ENCODE peak calls at places on chromosomes 4 and X, in nine cellular contexts. I is GM13976, V is anterior cingulate cortex, O is glomerular endothelial cell, F is GM23248, H is memory B cell, T is T-helper 17 cell, S is lower leg skin, Y is sigmoid colon. U is an unnamed sample.

GRCh38 chr4:17639136-17639535 is 24.7 kb downstream of the MED28 start:
- DNase-seq in I (no peak), V (no peak), O (no peak), F (no peak), H (no peak), T (no peak), S (no peak), Y (no peak), U (no peak)

GRCh38 chr4:7598939-7599790 is 164.4 kb upstream of the PSAPL1 start:
- DNase-seq in I (no peak), V (no peak), O (no peak), F (no peak), H (no peak), T (no peak), S (no peak), Y (no peak), U (no peak)

GRCh38 chr4:71635094-71635493 is 148.8 kb downstream of the GC start:
- DNase-seq in I (no peak), V (no peak), O (no peak), F (no peak), H (no peak), T (no peak), S (no peak), Y (no peak), U (no peak)

GRCh38 chr4:4317496-4318232 is 27.6 kb downstream of the ZBTB49 start:
- DNase-seq in I (no peak), V (no peak), O (no peak), F (no peak), H (no peak), T (no peak), S (no peak), Y (peak), U (no peak)

GRCh38 chr4:67684839-67685531 is 16.0 kb downstream of the UBA6 start:
- DNase-seq in I (no peak), V (no peak), O (no peak), F (peak), H (no peak), T (no peak), S (no peak), Y (no peak), U (peak)

GRCh38 chr4:40046311-40046980 is 10.2 kb upstream of the N4BP2 start:
- DNase-seq in I (no peak), V (no peak), O (no peak), F (peak), H (no peak), T (no peak), S (no peak), Y (no peak), U (peak)

GRCh38 chrX:134803551-134804183 is 145.4 kb upstream of the PLAC1 start:
- DNase-seq in I (peak), V (no peak), O (no peak), F (no peak), H (no peak), T (peak), S (no peak), Y (no peak), U (no peak)

GRCh38 chr4:82248903-82249632 is 124.7 kb downstream of the HNRNPD start:
- DNase-seq in I (no peak), V (no peak), O (no peak), F (no peak), H (no peak), T (no peak), S (no peak), Y (no peak), U (no peak)

GRCh38 chr4:100721077-100721476 is 203.3 kb upstream of the EMCN start:
- DNase-seq in I (no peak), V (no peak), O (no peak), F (no peak), H (no peak), T (no peak), S (no peak), Y (no peak), U (no peak)

GRCh38 chr4:32633421-32633820 is 1913.3 kb downstream of the PCDH7 start:
- DNase-seq in I (no peak), V (no peak), O (no peak), F (no peak), H (no peak), T (no peak), S (no peak), Y (no peak), U (no peak)

GRCh38 chr4:56908206-56909082 is 744 bp downstream of the REST start:
- DNase-seq in I (peak), V (no peak), O (no peak), F (peak), H (peak), T (peak), S (peak), Y (peak), U (peak)

GRCh38 chrX:47316276-47317025 is 53.9 kb upstream of the ZNF157 start:
- DNase-seq in I (no peak), V (no peak), O (no peak), F (peak), H (no peak), T (no peak), S (no peak), Y (no peak), U (peak)

GRCh38 chrX:66074920-66075879 is 35.3 kb upstream of the VSIG4 start:
- DNase-seq in I (no peak), V (peak), O (no peak), F (no peak), H (no peak), T (no peak), S (peak), Y (peak), U (no peak)

GRCh38 chr4:144969793-144970192 is 128.2 kb downstream of the ANAPC10 start:
- DNase-seq in I (no peak), V (no peak), O (no peak), F (no peak), H (no peak), T (no peak), S (no peak), Y (no peak), U (no peak)

GRCh38 chrX:254630-255215 is 26.5 kb upstream of the PLCXD1 start:
- DNase-seq in I (no peak), V (no peak), O (no peak), F (no peak), H (no peak), T (no peak), S (peak), Y (peak), U (no peak)

GRCh38 chrX:8815460-8816065 is 14.4 kb upstream of the FAM9A start:
- DNase-seq in I (peak), V (no peak), O (peak), F (peak), H (peak), T (no peak), S (peak), Y (no peak), U (peak)

GRCh38 chrX:40644175-40644574 is 3.2 kb downstream of the CXorf38 start:
- DNase-seq in I (no peak), V (no peak), O (no peak), F (peak), H (no peak), T (no peak), S (peak), Y (no peak), U (peak)

GRCh38 chrX:1027133-1027532 is 185.3 kb downstream of the CRLF2 start:
- DNase-seq in I (no peak), V (no peak), O (no peak), F (no peak), H (no peak), T (no peak), S (no peak), Y (no peak), U (no peak)

GRCh38 chr4:56311299-56311975 is 75.9 kb downstream of the AASDH start:
- DNase-seq in I (no peak), V (no peak), O (no peak), F (no peak), H (no peak), T (no peak), S (no peak), Y (no peak), U (no peak)

GRCh38 chr4:155811171-155811570 is 52.4 kb downstream of the GUCY1B1 start:
- DNase-seq in I (no peak), V (no peak), O (no peak), F (no peak), H (no peak), T (no peak), S (no peak), Y (no peak), U (no peak)

GRCh38 chrX:16578218-16578617 is 71.7 kb upstream of the S100G start:
- DNase-seq in I (no peak), V (no peak), O (no peak), F (peak), H (no peak), T (no peak), S (no peak), Y (no peak), U (peak)

GRCh38 chrX:47707031-47707780 is 48.2 kb upstream of the UXT start:
- DNase-seq in I (no peak), V (no peak), O (no peak), F (peak), H (no peak), T (no peak), S (no peak), Y (no peak), U (no peak)

GRCh38 chr4:19999775-20000414 is 251.8 kb upstream of the SLIT2 start:
- DNase-seq in I (no peak), V (no peak), O (no peak), F (no peak), H (no peak), T (no peak), S (no peak), Y (no peak), U (no peak)

GRCh38 chr4:185912779-185913178 is 100.8 kb upstream of the SORBS2 start:
- DNase-seq in I (no peak), V (no peak), O (no peak), F (peak), H (no peak), T (no peak), S (no peak), Y (no peak), U (peak)

GRCh38 chr4:184514121-184514988 is 40.0 kb upstream of the IRF2 start:
- DNase-seq in I (peak), V (peak), O (no peak), F (peak), H (no peak), T (no peak), S (peak), Y (peak), U (peak)

GRCh38 chr4:104559502-104559901 is 64.8 kb upstream of the CXXC4 start:
- DNase-seq in I (no peak), V (no peak), O (no peak), F (no peak), H (no peak), T (no peak), S (no peak), Y (no peak), U (no peak)

GRCh38 chr4:55175779-55176231 is 50.4 kb upstream of the KDR start:
- DNase-seq in I (no peak), V (no peak), O (no peak), F (peak), H (no peak), T (no peak), S (no peak), Y (no peak), U (peak)

GRCh38 chrX:1807301-1807731 is 192.5 kb downstream of the ASMT start:
- DNase-seq in I (no peak), V (peak), O (no peak), F (peak), H (no peak), T (no peak), S (no peak), Y (no peak), U (peak)

GRCh38 chrX:445727-446126 is 59.0 kb upstream of the PPP2R3B start:
- DNase-seq in I (peak), V (no peak), O (no peak), F (no peak), H (no peak), T (no peak), S (no peak), Y (peak), U (no peak)

GRCh38 chr4:89939464-89939863 is 44.8 kb downstream of the MMRN1 start:
- DNase-seq in I (no peak), V (no peak), O (no peak), F (no peak), H (no peak), T (no peak), S (no peak), Y (no peak), U (no peak)

GRCh38 chrX:2572740-2573139 is 72.0 kb upstream of the DHRSX start:
- DNase-seq in I (no peak), V (no peak), O (no peak), F (peak), H (no peak), T (no peak), S (no peak), Y (no peak), U (peak)

GRCh38 chr4:168797176-168797575 is 212.9 kb downstream of the CBR4 start:
- DNase-seq in I (no peak), V (no peak), O (no peak), F (peak), H (no peak), T (no peak), S (no peak), Y (no peak), U (peak)

GRCh38 chr4:175435437-175435836 is 376.6 kb downstream of the GPM6A start:
- DNase-seq in I (no peak), V (no peak), O (no peak), F (no peak), H (no peak), T (no peak), S (no peak), Y (no peak), U (no peak)

GRCh38 chr4:23962462-23962861 is 72.6 kb upstream of the PPARGC1A start:
- DNase-seq in I (no peak), V (no peak), O (no peak), F (no peak), H (no peak), T (no peak), S (no peak), Y (no peak), U (no peak)

GRCh38 chr4:143352052-143352451 is 15.4 kb downstream of the GAB1 start:
- DNase-seq in I (no peak), V (no peak), O (no peak), F (no peak), H (no peak), T (no peak), S (no peak), Y (no peak), U (no peak)

GRCh38 chrX:136211766-136212556 is 39.2 kb downstream of the MAP7D3 start:
- DNase-seq in I (no peak), V (no peak), O (no peak), F (no peak), H (no peak), T (no peak), S (no peak), Y (peak), U (no peak)

U was measured in GM03348.